ENCODE peak calls at places on chromosomes 1 and 21, in five cellular contexts. X is AG04450, R is BJ, N is cardiac muscle cell, Y is tibial nerve. D is an unnamed sample.

GRCh38 chr1:21165632-21166031 is 11.1 kb downstream of the EIF4G3 start:
- DNase-seq in N (no peak), X (no peak), R (no peak), Y (no peak), D (no peak)

GRCh38 chr1:153951801-153952200 is 5.3 kb upstream of the DENND4B start:
- DNase-seq in Y (no peak), X (no peak), N (no peak), R (no peak), D (no peak)

GRCh38 chr1:229803601-229804217 is 177.7 kb downstream of the URB2 start:
- DNase-seq in Y (no peak), X (no peak), N (no peak), R (no peak), D (no peak)

GRCh38 chr1:53015508-53015860 is 46.5 kb upstream of the PODN start:
- DNase-seq in R (no peak), X (no peak), N (no peak), Y (no peak), D (no peak)

GRCh38 chr21:44434568-44434925 is 20.8 kb upstream of the LRRC3 start:
- DNase-seq in R (no peak), X (no peak), Y (no peak), N (no peak), D (no peak)

GRCh38 chr1:65250826-65251225 is 58.5 kb upstream of the DNAJC6 start:
- DNase-seq in R (no peak), X (no peak), Y (no peak), N (no peak), D (no peak)

GRCh38 chr1:84170171-84170570 is 26.1 kb downstream of the PRKACB start:
- DNase-seq in X (no peak), Y (no peak), R (no peak), N (no peak), D (no peak)

GRCh38 chr1:238318294-238318908 is 427.7 kb upstream of the ZP4 start:
- DNase-seq in N (no peak), R (no peak), Y (no peak), X (no peak), D (no peak)

GRCh38 chr1:161506336-161507223 is 1.3 kb downstream of the FCGR2A start:
- DNase-seq in N (peak), Y (no peak), R (no peak), X (no peak), D (no peak)

GRCh38 chr1:29513357-29513756 is 277.0 kb downstream of the PTPRU start:
- DNase-seq in X (peak), Y (no peak), R (no peak), N (peak), D (peak)

GRCh38 chr1:187689137-187689536 is 860.4 kb downstream of the PLA2G4A start:
- DNase-seq in Y (no peak), R (no peak), X (peak), N (peak), D (peak)

GRCh38 chr1:93804412-93804811 is 74.6 kb downstream of the DNTTIP2 start:
- DNase-seq in Y (no peak), X (peak), R (peak), N (peak), D (peak)

GRCh38 chr1:30693366-30693765 is 30.0 kb downstream of the MATN1 start:
- DNase-seq in R (no peak), X (no peak), Y (no peak), N (no peak), D (no peak)

GRCh38 chr1:210123924-210124589 is 108.5 kb upstream of the SERTAD4 start:
- DNase-seq in N (peak), X (peak), R (peak), Y (no peak), D (peak)

GRCh38 chr1:15902882-15903281 is 55.4 kb downstream of the SPEN start:
- DNase-seq in R (peak), N (peak), Y (no peak), X (no peak), D (no peak)

GRCh38 chr1:45040297-45040696 is 28.2 kb downstream of the UROD start:
- DNase-seq in X (no peak), Y (no peak), N (no peak), R (no peak), D (no peak)

GRCh38 chr1:225921734-225922709 is 2.0 kb downstream of the PYCR2 start:
- DNase-seq in X (no peak), R (no peak), Y (no peak), N (no peak), D (no peak)

GRCh38 chr1:155226910-155227260 is 18.4 kb downstream of the MTX1 start:
- DNase-seq in N (peak), Y (no peak), X (no peak), R (no peak), D (no peak)

DNA sequence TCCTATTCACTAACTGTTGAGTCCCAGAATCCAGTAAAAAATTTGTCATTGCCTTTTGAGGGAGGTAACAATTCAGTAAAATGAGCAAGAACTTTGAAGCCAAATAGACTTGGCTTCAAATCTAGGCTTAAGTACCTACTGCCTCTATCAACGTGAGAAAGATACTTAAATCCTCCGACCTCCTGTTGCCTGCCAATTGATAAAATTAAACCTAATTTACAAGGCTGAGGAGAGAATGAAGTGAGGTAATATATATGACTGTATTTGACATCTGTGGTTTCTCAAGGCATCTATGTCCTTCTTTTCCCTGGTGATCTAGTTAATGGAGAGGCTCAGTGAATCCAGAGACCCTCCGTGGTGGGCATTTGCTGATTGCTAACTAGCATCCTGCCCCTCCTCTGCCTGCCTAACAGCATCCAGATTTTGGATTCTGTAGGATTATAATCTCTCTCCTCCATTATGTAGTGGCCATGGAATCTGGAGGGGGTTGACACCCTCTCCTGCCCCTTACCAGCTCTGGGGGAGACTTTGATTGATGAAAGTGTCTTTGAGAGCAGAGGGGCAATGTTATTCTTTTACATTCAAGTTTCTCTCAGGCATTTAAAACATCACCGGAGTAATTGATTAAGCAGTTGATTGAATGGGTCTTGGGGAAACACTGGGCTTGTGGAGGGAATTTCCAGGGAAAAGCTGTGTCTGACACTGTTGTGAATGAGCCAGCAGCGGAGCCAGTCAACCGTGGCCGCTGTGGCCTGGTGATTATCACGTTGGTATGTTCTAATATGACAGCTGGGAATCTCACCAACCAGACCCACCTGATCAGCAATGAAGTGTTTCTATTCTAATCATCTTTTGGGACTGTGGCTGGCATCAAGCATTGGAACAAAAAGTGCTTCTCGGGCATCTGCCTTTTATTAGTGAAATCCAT is 140.7 kb upstream of the FAM78B start:
- DNase-seq in N (no peak), R (no peak), X (no peak), Y (no peak), D (no peak)
- H3K4me3 ChIP-seq in N (no peak), R (no peak), X (no peak), Y (no peak), D (no peak)

DNA sequence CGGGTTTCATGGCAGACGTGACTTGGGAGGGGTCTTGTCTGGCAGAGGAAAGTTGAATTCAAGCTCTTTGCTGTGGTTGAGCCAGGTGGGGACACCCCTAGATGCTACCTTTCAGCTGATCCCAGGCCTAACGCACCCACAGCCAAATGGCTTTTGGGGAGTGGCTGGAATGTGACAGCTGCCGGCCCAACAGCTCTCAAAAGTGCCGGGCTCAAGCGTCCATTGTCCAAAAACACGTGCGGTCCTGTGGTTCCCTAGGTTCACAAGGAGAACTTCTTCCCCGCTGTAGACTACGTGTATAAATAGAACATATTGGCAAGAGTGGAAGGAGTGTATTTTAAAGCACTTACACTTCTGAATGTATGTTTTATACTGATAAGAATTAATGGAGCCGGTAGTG is 87.1 kb upstream of the ARHGEF16 start:
- DNase-seq in N (no peak), R (no peak), Y (no peak), X (no peak), D (no peak)
- TF ChIP-seq CTCF in N (no peak), R (no peak), Y (no peak), X (no peak), D (no peak)

DNA sequence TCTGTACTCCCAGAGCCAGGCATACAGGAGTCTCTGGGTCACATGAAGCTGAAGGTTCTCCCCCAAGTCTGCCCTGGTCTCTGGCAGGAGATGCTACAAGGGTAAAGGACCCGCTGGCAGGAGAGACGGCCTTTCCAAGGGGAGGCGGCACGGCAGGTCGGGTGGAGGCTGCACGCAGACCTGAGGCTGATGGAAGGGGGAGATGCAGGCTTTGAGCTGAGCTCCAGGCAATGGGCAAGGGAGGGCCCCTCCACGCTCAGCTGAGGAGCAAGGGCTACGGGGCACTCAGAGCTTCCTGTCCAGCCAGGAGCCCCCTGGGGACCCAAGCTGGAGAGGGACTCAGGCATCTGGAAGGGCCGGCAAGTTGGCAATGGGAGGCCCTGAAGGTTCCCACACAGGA is 50.3 kb downstream of the MEGF6 start:
- DNase-seq in N (no peak), Y (no peak), X (no peak), R (no peak), D (no peak)
- H3K4me3 ChIP-seq in N (no peak), Y (no peak), X (no peak), R (no peak), D (no peak)

DNA sequence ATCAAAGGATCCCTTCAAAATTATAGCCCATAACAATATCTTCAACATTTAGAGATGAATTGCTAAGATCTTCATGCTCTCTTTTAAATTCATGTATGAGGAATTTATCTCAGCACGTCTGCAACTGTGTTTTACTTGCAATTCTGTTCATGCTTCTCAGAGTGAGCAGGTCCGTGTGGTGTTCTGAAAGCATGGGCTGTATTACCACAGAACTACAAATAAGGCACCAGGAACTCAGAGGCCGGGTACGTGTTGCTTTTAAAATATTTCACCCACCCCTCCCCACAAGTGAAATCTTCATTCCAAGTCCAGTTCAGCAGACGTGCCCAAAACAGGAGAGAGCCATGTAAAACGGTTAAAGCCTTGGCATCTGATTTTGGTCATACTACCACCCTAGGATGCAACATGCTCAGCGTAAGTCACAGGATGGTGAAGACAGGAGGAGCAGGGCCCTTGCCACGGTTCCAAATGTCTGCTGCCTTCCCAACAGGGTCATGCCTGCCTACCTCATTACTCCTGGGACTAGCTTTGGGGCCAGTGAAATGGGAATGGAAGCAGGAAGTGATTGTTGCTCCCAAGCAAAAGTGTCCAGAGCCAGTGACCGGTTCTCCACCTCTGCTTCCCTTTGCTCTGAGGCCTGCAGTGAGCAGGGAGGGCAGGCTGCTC is 133.7 kb downstream of the PTPN14 start:
- DNase-seq in Y (no peak), R (no peak), X (no peak), N (no peak), D (no peak)
- TF ChIP-seq CTCF in Y (no peak), R (no peak), X (no peak), N (no peak), D (no peak)

DNA sequence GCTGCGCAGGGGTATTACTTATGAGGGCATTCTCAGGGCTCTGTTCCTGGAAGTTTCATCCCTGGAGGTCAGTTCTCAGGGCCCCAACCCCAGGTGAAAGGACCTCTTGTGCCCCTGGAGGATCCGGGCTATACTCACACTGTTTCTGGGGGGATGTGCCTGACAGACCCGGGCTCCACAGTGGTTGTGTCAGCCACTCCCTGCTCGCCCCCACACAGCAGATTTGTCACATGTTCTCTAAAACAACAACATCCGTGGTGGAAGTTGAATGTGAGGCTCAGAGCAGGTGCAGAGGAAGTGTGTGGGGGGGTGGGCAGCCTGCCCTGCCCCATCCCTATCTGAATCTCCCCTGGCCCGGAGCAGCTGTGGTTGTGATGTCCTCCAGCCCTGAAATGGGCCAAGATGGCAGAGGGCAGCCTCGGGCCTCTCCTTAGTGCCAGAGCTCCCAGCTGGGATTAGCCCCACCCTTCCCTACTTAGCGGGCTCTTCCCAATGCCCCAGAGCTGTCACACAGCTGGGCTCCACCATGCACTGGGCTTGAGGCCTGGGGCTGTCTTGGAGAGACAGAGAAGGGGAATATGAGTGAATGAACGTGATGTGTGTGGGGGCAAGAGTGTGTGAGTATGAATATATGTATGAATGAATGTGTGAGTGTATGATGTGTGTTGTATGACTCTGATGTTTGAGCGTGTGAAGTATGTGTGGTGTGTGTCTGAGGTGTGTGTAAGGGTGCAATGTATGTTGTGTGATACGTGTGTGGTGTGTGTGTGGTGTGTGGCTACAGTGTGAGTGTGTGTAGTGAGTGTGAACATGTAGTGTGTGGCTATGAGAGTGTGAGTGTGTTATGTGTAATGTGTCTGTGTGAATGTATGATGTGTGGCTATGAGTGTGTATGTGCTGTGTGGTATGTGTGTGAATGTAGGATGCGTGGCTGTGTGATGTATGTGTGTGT is 1.5 kb upstream of the FCMR start:
- DNase-seq in R (no peak), N (no peak), Y (no peak), X (no peak), D (no peak)
- H3K4me3 ChIP-seq in R (no peak), N (no peak), Y (no peak), X (no peak), D (no peak)

DNA sequence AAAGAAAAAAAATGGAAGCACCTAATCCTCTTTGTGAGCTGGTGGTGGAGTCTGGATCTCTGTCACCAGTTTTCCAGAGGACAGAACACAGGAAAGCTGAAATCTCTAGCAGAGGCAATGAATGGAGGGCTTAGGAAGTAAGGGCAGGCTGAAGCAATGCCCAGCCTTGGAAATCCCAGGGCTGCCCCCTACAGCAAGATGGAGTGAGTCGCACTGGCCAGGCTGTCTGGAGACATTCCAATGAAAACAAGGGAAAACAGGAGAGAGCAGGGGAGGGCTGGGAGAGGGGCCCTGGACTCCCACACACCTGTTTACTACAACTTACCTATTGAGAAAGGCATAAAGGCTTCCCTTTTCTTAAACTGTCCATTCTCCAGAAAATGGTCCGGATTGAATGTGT is 25.9 kb downstream of the CYP2J2 start:
- DNase-seq in Y (no peak), N (no peak), X (no peak), R (no peak), D (no peak)
- TF ChIP-seq CTCF in Y (no peak), N (no peak), X (no peak), R (no peak), D (no peak)

DNA sequence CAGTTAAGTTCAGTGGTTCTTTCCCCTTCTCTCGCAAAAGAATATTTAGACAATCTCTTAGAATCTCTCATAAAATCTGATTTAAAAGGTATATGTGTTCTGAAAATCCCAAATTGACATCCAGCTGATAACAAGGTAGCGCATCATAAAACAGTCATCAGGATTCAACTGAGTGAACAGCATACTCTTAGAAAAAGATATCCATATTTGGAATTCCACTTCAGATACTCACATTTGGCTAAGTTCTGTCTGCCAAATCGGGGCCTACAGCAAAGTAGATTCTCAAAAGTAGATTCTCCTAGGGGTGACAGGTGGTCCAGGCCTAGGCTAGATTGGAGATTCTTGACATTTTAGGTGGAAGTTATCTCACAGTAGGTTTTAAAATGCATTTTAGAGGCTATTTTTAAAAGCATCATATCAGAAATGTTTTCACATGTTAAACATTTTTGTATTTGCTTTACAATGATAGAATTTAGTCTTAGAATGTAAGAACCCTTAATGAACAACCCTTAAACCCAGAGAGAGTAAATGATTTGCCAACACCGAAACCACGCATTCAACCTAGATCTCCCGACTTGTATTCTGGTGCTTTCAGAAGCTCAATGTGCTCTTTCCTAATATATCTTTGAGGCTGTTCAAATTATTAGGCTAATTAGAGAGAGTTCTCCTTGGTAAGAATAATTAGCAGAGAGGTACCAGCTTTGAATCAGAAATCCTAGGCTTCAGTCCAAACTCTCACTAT is 318.9 kb downstream of the LMO4 start:
- DNase-seq in N (no peak), Y (no peak), X (no peak), R (no peak), D (no peak)
- H3K4me3 ChIP-seq in N (no peak), Y (no peak), X (no peak), R (no peak), D (no peak)